ENCODE peak calls at places on chromosome 5, in eight cellular contexts. F is lower leg skin, V is foreskin fibroblast, C is adrenal gland, R is fibroblast of villous mesenchyme, Y is fibroblast of lung, N is B cell, H is tibial artery. D is an unnamed sample.

GRCh38 chr5:5179597-5179996 is 39.5 kb downstream of the ADAMTS16 start:
- DNase-seq in F (no peak), V (no peak), C (no peak), R (no peak), Y (no peak), N (no peak), H (no peak), D (no peak)

GRCh38 chr5:76732405-76733048 is 16.6 kb downstream of the F2R start:
- DNase-seq in F (no peak), V (no peak), C (no peak), R (no peak), Y (no peak), N (peak), H (no peak), D (no peak)

GRCh38 chr5:163396941-163397340 is 40.5 kb upstream of the CCNG1 start:
- DNase-seq in F (no peak), V (no peak), C (no peak), R (no peak), Y (no peak), N (no peak), H (no peak), D (no peak)

GRCh38 chr5:27325513-27325912 is 287.1 kb upstream of the CDH9 start:
- DNase-seq in F (no peak), V (no peak), C (no peak), R (peak), Y (no peak), N (no peak), H (no peak), D (no peak)

GRCh38 chr5:54021413-54022155 is 288.8 kb downstream of the ARL15 start:
- DNase-seq in F (no peak), V (peak), C (no peak), R (peak), Y (peak), N (no peak), H (no peak), D (no peak)

GRCh38 chr5:158647264-158647663 is 452.5 kb downstream of the EBF1 start:
- DNase-seq in F (no peak), V (no peak), C (no peak), R (no peak), Y (no peak), N (no peak), H (no peak), D (no peak)

GRCh38 chr5:169534939-169535338 is 48.6 kb upstream of the SPDL1 start:
- DNase-seq in F (no peak), V (no peak), C (no peak), R (no peak), Y (no peak), N (no peak), H (no peak), D (no peak)

GRCh38 chr5:127892467-127893207 is 189.4 kb downstream of the CCDC192 start:
- DNase-seq in F (no peak), V (peak), C (no peak), R (peak), Y (peak), N (no peak), H (no peak), D (no peak)

GRCh38 chr5:107487056-107487461 is 183.7 kb downstream of the EFNA5 start:
- DNase-seq in F (no peak), V (peak), C (peak), R (peak), Y (peak), N (no peak), H (no peak), D (no peak)

GRCh38 chr5:160287378-160288051 is 24.8 kb downstream of the CCNJL start:
- DNase-seq in F (no peak), V (peak), C (peak), R (peak), Y (no peak), N (no peak), H (no peak), D (peak)

GRCh38 chr5:3075309-3075708 is 323.8 kb upstream of the IRX2 start:
- DNase-seq in F (no peak), V (no peak), C (no peak), R (no peak), Y (no peak), N (no peak), H (no peak), D (no peak)
- TF ChIP-seq CTCF in F (no peak), V (no peak), C (no peak), R (no peak), Y (peak), N (no peak), H (no peak), D (peak)

GRCh38 chr5:77985247-77985646 is 209.1 kb upstream of the TBCA start:
- DNase-seq in F (no peak), V (no peak), C (no peak), R (no peak), Y (no peak), N (no peak), H (no peak), D (no peak)

GRCh38 chr5:77986261-77986660 is 210.1 kb upstream of the TBCA start:
- DNase-seq in F (no peak), V (no peak), C (no peak), R (no peak), Y (no peak), N (no peak), H (no peak), D (no peak)

GRCh38 chr5:77984587-77984986 is 208.4 kb upstream of the TBCA start:
- DNase-seq in F (no peak), V (no peak), C (no peak), R (no peak), Y (no peak), N (no peak), H (no peak), D (no peak)

GRCh38 chr5:77987331-77987730 is 211.2 kb upstream of the TBCA start:
- DNase-seq in F (no peak), V (no peak), C (no peak), R (no peak), Y (no peak), N (no peak), H (no peak), D (no peak)

DNA sequence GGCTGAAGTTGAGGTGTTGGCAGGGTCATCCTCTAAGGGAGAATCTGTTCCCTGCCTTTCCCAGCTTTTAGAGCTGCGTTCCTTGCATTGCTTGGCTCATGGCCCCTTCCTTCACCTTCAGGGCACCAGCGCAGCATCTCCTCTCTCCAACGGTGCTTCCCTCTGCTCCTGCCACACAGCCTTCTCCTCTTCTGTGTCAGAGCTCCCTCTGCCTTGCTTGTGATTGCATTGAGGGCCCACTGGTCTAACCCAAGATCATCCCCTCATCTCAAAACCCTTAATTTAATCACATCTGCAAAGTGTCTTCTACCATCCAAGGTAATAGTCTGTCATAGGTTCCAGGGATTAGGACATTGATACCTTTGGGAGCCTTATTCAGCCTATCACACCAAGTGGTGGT is 205.7 kb upstream of the TBCA start:
- DNase-seq in F (no peak), V (no peak), C (no peak), R (no peak), Y (no peak), N (no peak), H (no peak), D (no peak)
- TF ChIP-seq CTCF in F (no peak), V (no peak), C (no peak), R (no peak), Y (no peak), N (no peak), H (no peak), D (no peak)

GRCh38 chr5:37930350-37930749 is 90.5 kb upstream of the GDNF start:
- DNase-seq in F (no peak), V (no peak), C (no peak), R (no peak), Y (no peak), N (no peak), H (no peak), D (no peak)

GRCh38 chr5:37921452-37921851 is 81.6 kb upstream of the GDNF start:
- DNase-seq in F (no peak), V (peak), C (no peak), R (no peak), Y (no peak), N (no peak), H (no peak), D (no peak)

GRCh38 chr5:37932450-37932849 is 92.6 kb upstream of the GDNF start:
- DNase-seq in F (no peak), V (no peak), C (no peak), R (no peak), Y (no peak), N (no peak), H (no peak), D (no peak)

DNA sequence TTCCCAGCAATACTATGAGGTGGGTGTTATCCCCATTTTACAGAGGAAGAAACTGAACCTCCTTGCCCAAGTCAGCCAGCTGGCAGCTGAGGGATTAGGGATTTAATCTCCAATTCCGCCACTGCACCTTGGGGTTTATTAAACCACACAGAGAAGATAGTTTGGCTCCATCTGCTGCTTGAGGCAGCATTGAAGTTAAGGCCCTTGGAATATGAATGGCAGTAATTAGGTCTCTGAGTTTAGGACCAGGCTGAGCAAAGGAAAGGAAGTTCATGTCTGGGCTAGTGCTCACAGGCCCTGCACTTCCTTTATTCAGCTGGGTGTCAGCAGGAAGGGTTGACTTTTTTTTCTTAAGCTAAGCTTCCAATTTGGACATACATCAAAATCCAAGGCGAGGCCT is 86.9 kb upstream of the GDNF start:
- DNase-seq in F (no peak), V (peak), C (no peak), R (peak), Y (peak), N (no peak), H (no peak), D (no peak)
- TF ChIP-seq CTCF in F (no peak), V (peak), C (no peak), R (no peak), Y (no peak), N (no peak), H (no peak), D (no peak)

DNA sequence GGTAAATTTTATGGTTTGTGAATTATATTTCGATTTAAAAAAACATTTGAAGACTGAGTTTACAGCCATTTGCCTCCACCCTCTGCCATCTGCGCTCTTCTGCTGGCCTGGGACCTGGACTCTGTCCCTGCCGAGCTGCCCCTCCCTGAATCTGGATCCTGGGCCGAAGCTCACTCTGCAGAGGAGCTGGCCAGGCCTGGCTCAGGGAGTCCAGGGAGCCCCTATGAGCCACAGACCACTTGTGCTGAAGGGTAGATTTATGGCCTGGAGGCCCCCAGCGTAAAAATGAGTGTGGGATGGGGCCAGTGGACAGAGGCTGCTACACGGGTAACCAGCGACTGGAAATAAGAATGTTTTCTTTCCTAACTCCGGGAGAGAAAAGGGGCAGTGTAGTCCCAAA is 129.8 kb downstream of the FGF18 start:
- DNase-seq in F (no peak), V (no peak), C (no peak), R (no peak), Y (no peak), N (no peak), H (no peak), D (no peak)
- TF ChIP-seq CTCF in F (no peak), V (no peak), C (no peak), R (no peak), Y (no peak), N (no peak), H (no peak), D (no peak)

GRCh38 chr5:68048529-68048928 is 167.0 kb upstream of the PIK3R1 start:
- DNase-seq in F (no peak), V (no peak), C (no peak), R (no peak), Y (no peak), N (no peak), H (no peak), D (no peak)
- TF ChIP-seq CTCF in F (no peak), V (no peak), C (no peak), R (no peak), Y (no peak), N (no peak), H (no peak), D (no peak)

DNA sequence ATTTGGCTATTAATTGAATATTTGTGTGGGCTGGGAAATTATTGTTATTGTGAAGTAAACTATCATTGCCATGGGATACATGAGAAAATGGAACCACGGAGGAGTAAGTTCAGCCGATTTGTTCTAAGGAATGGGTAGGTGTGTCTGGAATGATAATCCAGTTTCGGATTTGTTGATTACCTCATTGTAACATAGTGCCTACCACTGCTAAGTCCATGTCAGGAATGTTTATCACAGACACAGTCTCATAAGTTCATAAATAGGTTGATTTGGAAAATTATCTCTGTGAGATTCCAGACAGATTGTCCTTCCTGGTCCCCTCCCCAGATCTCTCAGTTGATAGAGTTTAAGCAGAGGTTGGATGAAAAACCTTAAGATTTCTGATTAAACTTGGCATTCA is 78.1 kb upstream of the MAST4 start:
- DNase-seq in F (no peak), V (no peak), C (no peak), R (no peak), Y (no peak), N (no peak), H (no peak), D (no peak)
- TF ChIP-seq CTCF in F (no peak), V (no peak), C (no peak), R (no peak), Y (no peak), N (no peak), H (no peak), D (no peak)

GRCh38 chr5:89123607-89124006 is 240.6 kb upstream of the MEF2C start:
- DNase-seq in F (no peak), V (no peak), C (no peak), R (no peak), Y (no peak), N (no peak), H (no peak), D (no peak)

GRCh38 chr5:89117131-89117644 is 234.2 kb upstream of the MEF2C start:
- DNase-seq in F (no peak), V (peak), C (no peak), R (no peak), Y (no peak), N (no peak), H (no peak), D (no peak)

GRCh38 chr5:89125372-89125771 is 242.4 kb upstream of the MEF2C start:
- DNase-seq in F (no peak), V (no peak), C (no peak), R (no peak), Y (no peak), N (no peak), H (no peak), D (no peak)

DNA sequence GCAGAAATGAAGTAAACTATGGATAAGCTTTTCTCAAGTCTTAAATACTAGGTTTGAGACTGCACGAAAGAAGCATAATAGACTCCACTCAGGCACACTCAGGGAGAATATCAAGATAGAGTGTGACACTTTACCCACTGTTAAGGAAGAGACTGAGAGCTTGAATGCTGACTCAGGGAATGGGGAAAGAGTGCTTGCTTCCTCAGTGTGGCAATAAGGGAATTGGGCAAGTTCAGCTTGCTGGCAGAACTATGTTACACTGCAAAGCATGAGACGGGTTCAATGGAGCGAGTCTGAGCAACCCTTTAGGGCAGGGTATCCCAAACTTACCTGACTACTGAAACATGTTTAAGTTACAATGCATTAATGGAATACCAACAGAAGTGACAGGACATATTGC is 237.7 kb upstream of the MEF2C start:
- DNase-seq in F (no peak), V (peak), C (no peak), R (peak), Y (peak), N (no peak), H (peak), D (no peak)
- TF ChIP-seq CTCF in F (no peak), V (no peak), C (no peak), R (no peak), Y (no peak), N (no peak), H (no peak), D (no peak)

GRCh38 chr5:99721487-99721886 is 792.7 kb upstream of the CHD1 start:
- DNase-seq in F (no peak), V (no peak), C (no peak), R (no peak), Y (no peak), N (no peak), H (no peak), D (no peak)

GRCh38 chr5:99715921-99716320 is 787.1 kb upstream of the CHD1 start:
- DNase-seq in F (no peak), V (no peak), C (no peak), R (no peak), Y (no peak), N (no peak), H (no peak), D (no peak)
- TF ChIP-seq CTCF in F (no peak), V (no peak), C (no peak), R (no peak), Y (no peak), N (no peak), H (no peak), D (no peak)

GRCh38 chr5:138932171-138932810 is 57.2 kb upstream of the LRRTM2 start:
- DNase-seq in F (peak), V (no peak), C (peak), R (no peak), Y (no peak), N (no peak), H (no peak), D (no peak)
- TF ChIP-seq CTCF in F (no peak), V (no peak), C (no peak), R (peak), Y (no peak), N (no peak), H (no peak), D (peak)